ENCODE peak calls at places on chromosome 14, in seven cellular contexts. One of them, this sample, is unnamed.
A peak's percentile ranks its signal among the peaks of the same experiment; 100 is the strongest.

GRCh38 chr14:101481557-101481956 is 79.7 kb upstream of the DIO3 start:
- DNase-seq in fibroblast of lung: no peak
- DNase-seq in uterus: peak; percentile 24
- DNase-seq in tibial artery: peak; percentile 44
- DNase-seq in endodermal cell: peak; percentile 24
- DNase-seq in vagina: no peak
- DNase-seq in hepatocyte: no peak
- DNase-seq in this sample: no peak

GRCh38 chr14:84961637-84962036 is 568.3 kb upstream of the FLRT2 start:
- DNase-seq in vagina: no peak
- DNase-seq in fibroblast of lung: no peak
- DNase-seq in uterus: no peak
- DNase-seq in endodermal cell: no peak
- DNase-seq in hepatocyte: no peak
- DNase-seq in tibial artery: no peak
- DNase-seq in this sample: no peak

GRCh38 chr14:22887990-22888378 is 5.0 kb downstream of the REM2 start:
- DNase-seq in tibial artery: peak; percentile 53
- DNase-seq in uterus: no peak
- DNase-seq in fibroblast of lung: no peak
- DNase-seq in endodermal cell: no peak
- DNase-seq in hepatocyte: no peak
- DNase-seq in vagina: no peak
- DNase-seq in this sample: no peak

GRCh38 chr14:91282954-91283645 is 38.6 kb upstream of the GPR68 start:
- DNase-seq in hepatocyte: no peak
- DNase-seq in endodermal cell: no peak
- DNase-seq in vagina: no peak
- DNase-seq in tibial artery: no peak
- DNase-seq in fibroblast of lung: no peak
- DNase-seq in uterus: no peak
- DNase-seq in this sample: no peak

GRCh38 chr14:70708717-70709570 is 67.2 kb downstream of the TTC9 start:
- DNase-seq in uterus: no peak
- DNase-seq in tibial artery: no peak
- DNase-seq in hepatocyte: no peak
- DNase-seq in vagina: no peak
- DNase-seq in endodermal cell: peak; percentile 63
- DNase-seq in fibroblast of lung: no peak
- DNase-seq in this sample: no peak

GRCh38 chr14:42011221-42011620 is 404.5 kb downstream of the LRFN5 start:
- DNase-seq in hepatocyte: no peak
- DNase-seq in uterus: no peak
- DNase-seq in tibial artery: no peak
- DNase-seq in endodermal cell: no peak
- DNase-seq in vagina: no peak
- DNase-seq in fibroblast of lung: no peak
- DNase-seq in this sample: no peak

GRCh38 chr14:38989917-38990546 is 113.0 kb downstream of the SEC23A start:
- DNase-seq in endodermal cell: no peak
- DNase-seq in vagina: no peak
- DNase-seq in tibial artery: no peak
- DNase-seq in fibroblast of lung: no peak
- DNase-seq in hepatocyte: no peak
- DNase-seq in uterus: no peak
- DNase-seq in this sample: no peak

GRCh38 chr14:71574976-71575375 is 357.3 kb upstream of the RGS6 start:
- DNase-seq in fibroblast of lung: peak; percentile 91
- DNase-seq in endodermal cell: no peak
- DNase-seq in hepatocyte: peak; percentile 44
- DNase-seq in uterus: no peak
- DNase-seq in vagina: no peak
- DNase-seq in tibial artery: no peak
- DNase-seq in this sample: peak; percentile 87

GRCh38 chr14:63551338-63551737 is 8.2 kb upstream of the PPP2R5E start:
- DNase-seq in fibroblast of lung: no peak
- DNase-seq in uterus: no peak
- DNase-seq in hepatocyte: no peak
- DNase-seq in tibial artery: no peak
- DNase-seq in vagina: no peak
- DNase-seq in endodermal cell: no peak
- DNase-seq in this sample: peak; percentile 18

GRCh38 chr14:21136024-21136423 is 19.8 kb downstream of the OR5AU1 start:
- DNase-seq in tibial artery: no peak
- DNase-seq in uterus: no peak
- DNase-seq in endodermal cell: no peak
- DNase-seq in hepatocyte: no peak
- DNase-seq in vagina: no peak
- DNase-seq in fibroblast of lung: peak; percentile 27
- DNase-seq in this sample: peak; percentile 49

GRCh38 chr14:96316087-96316486 is 47.1 kb downstream of the ATG2B start:
- DNase-seq in tibial artery: no peak
- DNase-seq in hepatocyte: no peak
- DNase-seq in endodermal cell: no peak
- DNase-seq in uterus: no peak
- DNase-seq in vagina: no peak
- DNase-seq in fibroblast of lung: no peak
- DNase-seq in this sample: no peak

GRCh38 chr14:52328286-52328685 is 14.2 kb downstream of the PTGER2 start:
- DNase-seq in uterus: no peak
- DNase-seq in tibial artery: no peak
- DNase-seq in endodermal cell: no peak
- DNase-seq in hepatocyte: no peak
- DNase-seq in fibroblast of lung: peak; percentile 87
- DNase-seq in vagina: no peak
- DNase-seq in this sample: peak; percentile 75

GRCh38 chr14:73468808-73469386 is 10.6 kb upstream of the NUMB start:
- DNase-seq in endodermal cell: no peak
- DNase-seq in fibroblast of lung: no peak
- DNase-seq in vagina: no peak
- DNase-seq in uterus: no peak
- DNase-seq in tibial artery: no peak
- DNase-seq in hepatocyte: no peak
- DNase-seq in this sample: peak; percentile 53

GRCh38 chr14:73476451-73476905 is 14.3 kb upstream of the RIOX1 start:
- DNase-seq in uterus: no peak
- DNase-seq in tibial artery: no peak
- DNase-seq in endodermal cell: no peak
- DNase-seq in fibroblast of lung: no peak
- DNase-seq in hepatocyte: no peak
- DNase-seq in vagina: no peak
- DNase-seq in this sample: no peak

GRCh38 chr14:73471582-73472181 is 13.3 kb upstream of the NUMB start:
- DNase-seq in tibial artery: no peak
- DNase-seq in vagina: no peak
- DNase-seq in uterus: no peak
- DNase-seq in endodermal cell: no peak
- DNase-seq in fibroblast of lung: no peak
- DNase-seq in hepatocyte: no peak
- DNase-seq in this sample: no peak

GRCh38 chr14:73474952-73475351 is 15.8 kb upstream of the RIOX1 start:
- DNase-seq in vagina: no peak
- DNase-seq in endodermal cell: peak; percentile 65
- DNase-seq in uterus: no peak
- DNase-seq in fibroblast of lung: no peak
- DNase-seq in hepatocyte: no peak
- DNase-seq in tibial artery: no peak
- DNase-seq in this sample: no peak

DNA sequence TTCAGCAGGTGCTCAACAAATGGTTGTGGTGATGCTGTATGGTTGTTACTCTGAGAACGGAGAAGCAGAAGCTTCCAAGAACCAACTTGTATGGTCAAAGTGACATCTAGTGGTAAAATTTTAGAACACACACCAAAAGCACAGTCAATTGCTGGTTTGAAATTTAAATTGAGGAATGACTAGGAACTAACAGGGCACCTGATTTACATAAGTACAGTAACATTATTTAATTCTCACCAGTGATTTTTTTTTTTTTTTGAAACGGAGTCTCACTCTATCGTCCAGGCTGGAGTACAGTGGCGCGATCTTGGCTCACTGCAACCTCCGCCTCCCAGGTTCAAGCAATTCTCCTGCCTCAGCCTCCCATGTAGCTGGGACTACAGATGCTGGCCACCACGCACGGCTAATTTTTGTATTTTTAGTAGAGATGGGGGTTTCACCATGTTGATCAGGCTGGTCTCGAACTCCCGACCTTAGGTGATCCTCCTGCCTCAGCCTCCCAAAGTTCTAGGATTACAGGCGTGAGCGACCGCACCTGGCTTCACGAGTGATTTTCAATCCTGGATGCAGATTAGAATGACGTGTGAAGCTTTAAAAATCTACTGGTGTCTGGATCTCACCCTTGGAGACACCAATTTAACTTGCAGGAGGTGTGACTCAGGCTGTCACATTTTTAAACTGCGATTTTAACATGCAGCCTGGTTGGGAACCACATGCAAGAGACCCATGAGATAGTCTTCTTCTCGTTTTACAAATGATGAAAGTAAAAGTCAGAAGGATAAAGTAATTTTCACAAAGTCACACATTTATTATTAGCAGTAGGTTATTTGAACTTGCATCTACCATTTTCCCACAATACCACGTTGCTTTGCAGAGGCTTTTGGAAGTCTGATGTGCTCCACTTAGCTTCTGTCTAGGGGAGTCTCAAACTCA is 14.1 kb upstream of the NUMB start:
- DNase-seq in hepatocyte: peak; percentile 70
- DNase-seq in vagina: no peak
- DNase-seq in fibroblast of lung: peak; percentile 86
- DNase-seq in uterus: no peak
- DNase-seq in tibial artery: no peak
- DNase-seq in endodermal cell: no peak
- DNase-seq in this sample: peak; percentile 85
- H3K4me1 ChIP-seq in hepatocyte: peaks cover 7% of the 10 kb centered on the region
- H3K4me1 ChIP-seq in vagina: no peaks in the 10 kb centered on the region
- H3K4me1 ChIP-seq in fibroblast of lung: peaks cover 1% of the 10 kb centered on the region
- H3K4me1 ChIP-seq in uterus: no peaks in the 10 kb centered on the region
- H3K4me1 ChIP-seq in tibial artery: no peaks in the 10 kb centered on the region
- H3K4me1 ChIP-seq in endodermal cell: peaks cover 3% of the 10 kb centered on the region
- H3K4me1 ChIP-seq in this sample: peaks cover 2% of the 10 kb centered on the region

GRCh38 chr14:68564826-68565760 is 227.8 kb downstream of the ZFP36L1 start:
- DNase-seq in endodermal cell: no peak
- DNase-seq in vagina: no peak
- DNase-seq in tibial artery: peak; percentile 60
- DNase-seq in uterus: no peak
- DNase-seq in fibroblast of lung: no peak
- DNase-seq in hepatocyte: no peak
- DNase-seq in this sample: peak; percentile 55
- H3K4me1 ChIP-seq in endodermal cell: peaks cover 9% of the 10 kb centered on the region
- H3K4me1 ChIP-seq in vagina: peaks cover 62% of the 10 kb centered on the region
- H3K4me1 ChIP-seq in tibial artery: peaks cover 47% of the 10 kb centered on the region
- H3K4me1 ChIP-seq in uterus: peaks cover 14% of the 10 kb centered on the region
- H3K4me1 ChIP-seq in fibroblast of lung: no peaks in the 10 kb centered on the region
- H3K4me1 ChIP-seq in hepatocyte: peaks cover 57% of the 10 kb centered on the region
- H3K4me1 ChIP-seq in this sample: peaks cover 43% of the 10 kb centered on the region

DNA sequence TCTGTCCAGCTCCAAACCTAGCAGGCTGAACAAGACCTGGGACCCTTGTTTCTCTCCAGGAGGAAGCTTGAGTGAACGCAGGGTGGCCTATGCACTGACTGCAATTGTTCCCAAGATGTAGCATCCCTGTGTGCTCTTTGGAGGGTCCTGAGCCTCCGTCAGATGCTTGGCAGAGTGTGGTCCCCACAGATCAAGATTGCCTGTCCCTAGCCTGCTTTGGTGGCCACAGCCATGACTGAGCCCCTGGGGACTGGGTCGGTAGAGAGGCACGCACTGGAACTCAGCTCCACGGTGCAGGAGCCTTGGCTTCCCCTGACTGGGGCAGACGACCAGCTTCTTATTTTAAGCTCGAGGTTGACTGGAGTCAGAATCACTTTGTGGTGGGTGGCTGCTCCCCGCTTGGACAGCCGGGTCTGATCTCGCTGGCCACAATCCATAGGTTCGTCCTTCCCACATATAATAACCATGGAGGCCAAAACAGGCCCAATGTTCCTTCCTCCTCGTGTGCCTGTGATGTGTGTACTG is 97.8 kb downstream of the LGMN start:
- DNase-seq in uterus: no peak
- DNase-seq in tibial artery: no peak
- DNase-seq in hepatocyte: no peak
- DNase-seq in endodermal cell: no peak
- DNase-seq in fibroblast of lung: no peak
- DNase-seq in vagina: no peak
- DNase-seq in this sample: no peak
- H3K4me1 ChIP-seq in uterus: peaks cover 24% of the 10 kb centered on the region
- H3K4me1 ChIP-seq in tibial artery: peaks cover 25% of the 10 kb centered on the region
- H3K4me1 ChIP-seq in hepatocyte: peaks cover 8% of the 10 kb centered on the region
- H3K4me1 ChIP-seq in endodermal cell: no peaks in the 10 kb centered on the region
- H3K4me1 ChIP-seq in fibroblast of lung: peaks cover 33% of the 10 kb centered on the region
- H3K4me1 ChIP-seq in vagina: peaks cover 57% of the 10 kb centered on the region
- H3K4me1 ChIP-seq in this sample: peaks cover 51% of the 10 kb centered on the region

GRCh38 chr14:89614009-89614691 is 197.1 kb upstream of the FOXN3 start:
- DNase-seq in fibroblast of lung: no peak
- DNase-seq in tibial artery: no peak
- DNase-seq in endodermal cell: no peak
- DNase-seq in hepatocyte: no peak
- DNase-seq in uterus: no peak
- DNase-seq in vagina: no peak
- DNase-seq in this sample: no peak

GRCh38 chr14:89615421-89615820 is 198.4 kb upstream of the FOXN3 start:
- DNase-seq in vagina: no peak
- DNase-seq in endodermal cell: no peak
- DNase-seq in fibroblast of lung: no peak
- DNase-seq in hepatocyte: no peak
- DNase-seq in uterus: no peak
- DNase-seq in tibial artery: no peak
- DNase-seq in this sample: no peak

GRCh38 chr14:89616425-89617141 is 199.6 kb upstream of the FOXN3 start:
- DNase-seq in fibroblast of lung: peak; percentile 46
- DNase-seq in vagina: no peak
- DNase-seq in uterus: no peak
- DNase-seq in tibial artery: no peak
- DNase-seq in endodermal cell: peak; percentile 51
- DNase-seq in hepatocyte: peak; percentile 28
- DNase-seq in this sample: peak; percentile 71

GRCh38 chr14:89617142-89617460 is 200.1 kb upstream of the FOXN3 start:
- DNase-seq in fibroblast of lung: no peak
- DNase-seq in tibial artery: no peak
- DNase-seq in uterus: no peak
- DNase-seq in hepatocyte: no peak
- DNase-seq in endodermal cell: no peak
- DNase-seq in vagina: no peak
- DNase-seq in this sample: no peak

DNA sequence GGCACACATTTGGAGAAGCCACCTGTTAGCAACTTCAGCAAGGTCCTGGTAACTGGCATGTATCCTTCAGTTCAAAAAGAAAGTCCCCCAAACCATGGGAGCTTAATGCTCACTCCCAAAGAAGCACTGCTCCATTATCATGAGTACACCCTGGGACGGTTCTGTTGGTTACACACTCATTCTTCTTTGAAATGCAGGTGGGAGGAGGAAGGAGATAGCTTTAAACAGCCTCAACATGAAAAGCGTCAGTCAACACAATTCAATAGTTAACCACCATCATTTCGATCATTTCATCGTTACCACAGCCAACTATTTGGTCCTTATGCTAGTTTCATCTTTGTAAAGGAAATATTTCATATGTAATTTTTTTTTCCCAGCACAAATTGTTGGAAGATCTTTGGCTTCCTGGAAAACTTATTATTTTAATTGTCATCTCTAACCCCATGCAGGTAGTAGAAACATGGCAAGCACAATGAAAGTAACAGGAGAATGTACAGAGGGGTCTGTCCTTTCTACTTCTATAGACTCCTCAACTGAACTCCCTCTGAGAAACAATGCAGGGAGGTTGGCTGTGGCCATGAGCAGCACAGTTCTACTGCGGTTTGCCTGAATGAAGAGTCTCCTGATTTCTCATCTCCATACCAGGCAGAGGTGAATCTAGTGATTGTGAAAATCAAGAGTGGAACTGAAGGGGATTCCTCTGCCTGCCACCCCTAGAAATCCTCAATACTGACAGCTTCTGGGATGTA is 196.4 kb upstream of the FOXN3 start:
- DNase-seq in tibial artery: no peak
- DNase-seq in uterus: no peak
- DNase-seq in hepatocyte: no peak
- DNase-seq in vagina: no peak
- DNase-seq in endodermal cell: no peak
- DNase-seq in fibroblast of lung: no peak
- DNase-seq in this sample: no peak
- H3K4me1 ChIP-seq in tibial artery: peaks cover 10% of the 10 kb centered on the region
- H3K4me1 ChIP-seq in uterus: no peaks in the 10 kb centered on the region
- H3K4me1 ChIP-seq in hepatocyte: peaks cover 18% of the 10 kb centered on the region
- H3K4me1 ChIP-seq in vagina: peaks cover 23% of the 10 kb centered on the region
- H3K4me1 ChIP-seq in endodermal cell: peaks cover 14% of the 10 kb centered on the region
- H3K4me1 ChIP-seq in fibroblast of lung: peaks cover 7% of the 10 kb centered on the region
- H3K4me1 ChIP-seq in this sample: peaks cover 21% of the 10 kb centered on the region